ENCODE peak calls at places on chromosomes 7 and 10, in four cellular contexts. G is fibroblast of villous mesenchyme, I is upper lobe of right lung, A is IMR-90. P is an unnamed sample.

GRCh38 chr7:100887186-100887954 is 2.1 kb downstream of the UFSP1 start:
- DNase-seq in G (no peak), I (no peak), A (no peak), P (no peak)

GRCh38 chr7:66276363-66276762 is 71.2 kb downstream of the TPST1 start:
- DNase-seq in G (no peak), I (no peak), A (no peak), P (no peak)

GRCh38 chr10:1461016-1461415 is 276.3 kb downstream of the ADARB2 start:
- DNase-seq in G (no peak), I (no peak), A (no peak), P (no peak)

GRCh38 chr7:105027176-105027853 is 13.3 kb downstream of the KMT2E start:
- DNase-seq in G (no peak), I (no peak), A (no peak), P (no peak)

GRCh38 chr10:114499630-114500190 is 95.4 kb upstream of the AFAP1L2 start:
- DNase-seq in G (no peak), I (no peak), A (no peak), P (no peak)

GRCh38 chr10:109740436-109740835 is 182.9 kb downstream of the XPNPEP1 start:
- DNase-seq in G (peak), I (no peak), A (no peak), P (no peak)

GRCh38 chr7:27160546-27161213 is 4.2 kb upstream of the HOXA7 start:
- DNase-seq in G (peak), I (peak), A (peak), P (peak)

GRCh38 chr7:20783716-20784310 is 2.9 kb downstream of the SP8 start:
- DNase-seq in G (no peak), I (no peak), A (no peak), P (no peak)

GRCh38 chr10:44920252-44920651 is 9.1 kb downstream of the TMEM72 start:
- DNase-seq in G (no peak), I (no peak), A (no peak), P (no peak)

GRCh38 chr10:70139151-70139996 is 6.7 kb upstream of the AIFM2 start:
- DNase-seq in G (no peak), I (no peak), A (no peak), P (no peak)

GRCh38 chr10:99507265-99507664 is 25.5 kb upstream of the NKX2-3 start:
- DNase-seq in G (no peak), I (no peak), A (no peak), P (no peak)

DNA sequence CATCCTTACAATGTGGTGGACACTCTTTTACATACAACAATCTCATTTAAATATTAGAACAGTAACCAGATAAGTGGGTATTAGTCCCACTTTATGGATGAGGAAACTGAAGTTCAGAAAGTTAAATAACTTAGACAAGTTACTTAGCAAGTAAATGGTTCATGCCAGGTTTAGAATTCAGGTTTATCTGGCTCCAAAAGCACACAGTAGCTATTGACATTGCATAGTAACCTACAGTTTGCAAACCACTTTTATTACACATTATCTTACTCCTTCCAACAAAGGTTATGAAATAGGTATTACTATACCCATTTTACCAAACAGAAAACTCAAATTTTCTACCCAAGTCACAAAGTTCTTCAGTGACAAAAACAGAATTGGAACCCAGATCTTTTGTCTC is 19.7 kb upstream of the NKX2-3 start:
- DNase-seq in G (no peak), I (no peak), A (no peak), P (no peak)
- H3K4me3 ChIP-seq in G (no peak), I (no peak), A (no peak), P (no peak)

GRCh38 chr7:50552139-50552538 is 13.1 kb downstream of the DDC start:
- DNase-seq in G (no peak), I (no peak), A (no peak), P (no peak)
- H3K4me3 ChIP-seq in G (no peak), I (no peak), A (no peak), P (no peak)

GRCh38 chr7:151019130-151019447 is 5.2 kb downstream of the ATG9B start:
- DNase-seq in G (no peak), I (no peak), A (no peak), P (no peak)

GRCh38 chr7:151016942-151017341 is 7.4 kb downstream of the ATG9B start:
- DNase-seq in G (no peak), I (no peak), A (no peak), P (no peak)

GRCh38 chr7:151018421-151019129 is 5.7 kb downstream of the ATG9B start:
- DNase-seq in G (no peak), I (no peak), A (no peak), P (no peak)

GRCh38 chr7:151017370-151017952 is 6.8 kb downstream of the ATG9B start:
- DNase-seq in G (no peak), I (no peak), A (no peak), P (no peak)

GRCh38 chr7:151017953-151018420 is 6.3 kb downstream of the ATG9B start:
- DNase-seq in G (peak), I (peak), A (peak), P (peak)
- H3K4me3 ChIP-seq in G (peak), I (peak), A (peak), P (no peak)

DNA sequence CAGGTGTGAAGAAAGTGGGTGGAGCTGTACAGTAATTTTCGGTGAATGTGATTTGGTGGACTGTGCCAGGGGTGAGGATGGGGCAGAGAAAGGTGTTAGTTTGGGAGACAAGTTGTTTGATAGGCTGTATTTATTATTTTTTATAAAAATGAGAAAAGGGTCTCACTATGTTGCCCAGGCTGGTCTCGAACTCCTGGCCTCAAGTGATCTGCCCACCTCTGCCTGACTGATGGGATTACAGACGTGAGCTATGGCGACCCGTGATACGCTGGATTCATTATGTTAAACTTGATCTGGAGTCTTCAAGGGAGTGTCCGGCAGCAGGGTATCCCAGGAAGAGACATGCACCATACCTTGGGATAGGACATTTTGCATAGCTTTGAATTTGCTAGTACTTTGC is 1.3 kb downstream of the KAT6B start:
- DNase-seq in G (no peak), I (no peak), A (no peak), P (no peak)
- H3K4me3 ChIP-seq in G (peak), I (peak), A (peak), P (peak)

DNA sequence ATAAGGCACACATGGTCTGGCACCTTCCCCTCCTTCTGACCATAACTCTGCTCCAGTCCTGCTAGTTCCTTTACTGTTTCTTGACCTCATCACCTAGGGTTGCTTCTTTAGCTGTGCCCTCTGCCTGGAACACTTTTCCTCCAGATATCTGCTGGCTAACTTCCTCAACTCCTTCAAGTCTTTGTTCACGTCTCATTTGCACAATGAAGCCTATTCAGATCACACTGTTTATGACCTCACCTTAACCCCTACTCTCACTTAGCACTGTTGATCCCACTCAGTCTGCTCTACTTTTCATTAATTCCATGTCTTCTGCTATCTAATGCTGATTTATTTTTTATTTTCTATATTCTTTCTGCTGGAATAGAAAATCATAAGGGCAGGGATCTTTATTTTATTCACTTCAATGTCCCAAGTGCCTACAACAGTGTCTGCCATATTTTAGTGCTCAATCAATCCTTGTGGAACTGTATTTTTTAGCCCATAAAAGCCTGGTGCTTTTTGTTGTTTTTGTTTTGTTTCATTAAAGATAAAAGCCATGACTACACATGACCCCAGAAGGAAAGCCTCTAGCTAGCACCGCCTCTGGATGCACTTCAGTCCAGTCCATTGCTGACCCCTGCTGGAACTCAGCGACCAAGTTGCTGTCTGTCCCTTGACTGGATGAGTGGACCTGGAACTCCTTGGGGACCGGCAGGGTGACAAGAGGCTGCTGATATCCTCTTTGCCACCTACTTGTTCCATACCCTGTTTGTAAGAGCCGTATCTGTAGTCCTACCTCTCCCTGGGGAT is 12.3 kb downstream of the KLF14 start:
- DNase-seq in G (peak), I (peak), A (peak), P (peak)
- H3K4me3 ChIP-seq in G (no peak), I (no peak), A (no peak), P (no peak)